ENCODE peak calls at places on chromosomes 2 and 18, in seven cellular contexts. I, B, Y, U, C, N and D are unnamed samples.

GRCh38 chr18:55634545-55634944 is 46.6 kb upstream of the TCF4 start:
- DNase-seq in I (no peak), B (no peak), Y (no peak), U (peak), C (no peak), N (no peak), D (no peak)

GRCh38 chr2:144354953-144355352 is 165.0 kb downstream of the ZEB2 start:
- DNase-seq in I (no peak), B (no peak), Y (no peak), U (no peak), C (no peak), N (no peak), D (peak)

GRCh38 chr18:75247601-75248421 is 37.2 kb downstream of the TSHZ1 start:
- DNase-seq in I (no peak), B (no peak), Y (no peak), U (peak), C (no peak), N (no peak), D (no peak)

GRCh38 chr18:45871655-45872054 is 46.2 kb downstream of the SIGLEC15 start:
- DNase-seq in I (no peak), B (no peak), Y (no peak), U (no peak), C (no peak), N (no peak), D (no peak)

GRCh38 chr2:11534746-11535484 is 1.1 kb downstream of the GREB1 start:
- DNase-seq in I (no peak), B (no peak), Y (no peak), U (no peak), C (no peak), N (no peak), D (no peak)

GRCh38 chr2:118321436-118322100 is 233.3 kb downstream of the INSIG2 start:
- DNase-seq in I (no peak), B (no peak), Y (no peak), U (no peak), C (no peak), N (no peak), D (no peak)

GRCh38 chr18:34364699-34365098 is 140.0 kb upstream of the NOL4 start:
- DNase-seq in I (no peak), B (no peak), Y (no peak), U (no peak), C (no peak), N (no peak), D (no peak)

GRCh38 chr2:8524823-8525222 is 157.0 kb upstream of the ID2 start:
- DNase-seq in I (no peak), B (no peak), Y (no peak), U (no peak), C (no peak), N (no peak), D (no peak)

GRCh38 chr2:70503896-70504295 is 49.7 kb downstream of the TGFA start:
- DNase-seq in I (no peak), B (no peak), Y (no peak), U (no peak), C (no peak), N (no peak), D (no peak)

GRCh38 chr2:83282851-83283250 is 1176.2 kb downstream of the SUCLG1 start:
- DNase-seq in I (no peak), B (no peak), Y (no peak), U (no peak), C (no peak), N (no peak), D (no peak)

GRCh38 chr18:56568986-56569385 is 69.4 kb downstream of the TXNL1 start:
- DNase-seq in I (no peak), B (no peak), Y (no peak), U (peak), C (no peak), N (no peak), D (no peak)

GRCh38 chr2:226898925-226899324 is 63.1 kb downstream of the RHBDD1 start:
- DNase-seq in I (no peak), B (no peak), Y (no peak), U (no peak), C (no peak), N (peak), D (no peak)

GRCh38 chr2:201852462-201852861 is 46.1 kb downstream of the CDK15 start:
- DNase-seq in I (no peak), B (no peak), Y (no peak), U (no peak), C (no peak), N (no peak), D (no peak)

GRCh38 chr2:217943379-217944321 is 59.1 kb downstream of the TNS1 start:
- DNase-seq in I (peak), B (peak), Y (no peak), U (no peak), C (peak), N (peak), D (peak)

GRCh38 chr18:9101730-9102390 is 639 bp upstream of the NDUFV2 start:
- DNase-seq in I (no peak), B (no peak), Y (no peak), U (peak), C (no peak), N (no peak), D (no peak)

GRCh38 chr2:150475479-150476212 is 11.8 kb downstream of the RND3 start:
- DNase-seq in I (no peak), B (no peak), Y (no peak), U (no peak), C (no peak), N (no peak), D (no peak)

GRCh38 chr2:106144621-106145331 is 49.3 kb downstream of the UXS1 start:
- DNase-seq in I (no peak), B (no peak), Y (no peak), U (no peak), C (no peak), N (no peak), D (no peak)

GRCh38 chr2:170814551-170815245 is 2.0 kb upstream of the GAD1 start:
- DNase-seq in I (no peak), B (no peak), Y (no peak), U (no peak), C (no peak), N (no peak), D (no peak)

GRCh38 chr2:18791172-18791797 is 201.9 kb upstream of the NT5C1B start:
- DNase-seq in I (no peak), B (no peak), Y (no peak), U (no peak), C (no peak), N (no peak), D (no peak)